ENCODE peak calls at places on chromosomes 11 and 22, in five cellular contexts. C is mucosa of descending colon, Z is upper lobe of right lung, H is WERI-Rb-1, I is tibial nerve. Y is an unnamed sample.

GRCh38 chr11:122808494-122808893 is 29.8 kb upstream of the CRTAM start:
- DNase-seq in C (no peak), Z (no peak), H (no peak), I (no peak), Y (peak; percentile 50)

GRCh38 chr11:103035656-103036434 is 56.1 kb downstream of the DCUN1D5 start:
- DNase-seq in C (no peak), Z (no peak), H (peak; percentile 36), I (peak; percentile 67), Y (peak; percentile 77)

GRCh38 chr11:17799147-17799546 is 64.6 kb downstream of the KCNC1 start:
- DNase-seq in C (no peak), Z (no peak), H (no peak), I (no peak), Y (no peak)

GRCh38 chr11:38019072-38019775 is 1421.2 kb upstream of the RAG2 start:
- DNase-seq in C (no peak), Z (no peak), H (peak; percentile 16), I (no peak), Y (peak; percentile 97)

GRCh38 chr11:132430352-132431091 is 1060.1 kb downstream of the NTM start:
- DNase-seq in C (no peak), Z (no peak), H (no peak), I (no peak), Y (no peak)

GRCh38 chr22:17990942-17991341 is 33.4 kb downstream of the MICAL3 start:
- DNase-seq in C (no peak), Z (no peak), H (no peak), I (no peak), Y (peak; percentile 52)

GRCh38 chr22:19823191-19823590 is 31.5 kb downstream of the GNB1L start:
- DNase-seq in C (no peak), Z (no peak), H (no peak), I (no peak), Y (no peak)

GRCh38 chr22:31093956-31094622 is 13.0 kb downstream of the SMTN start:
- DNase-seq in C (no peak), Z (no peak), H (no peak), I (no peak), Y (no peak)

GRCh38 chr22:24176040-24176439 is 5.2 kb upstream of the SUSD2 start:
- DNase-seq in C (no peak), Z (no peak), H (no peak), I (no peak), Y (no peak)

GRCh38 chr11:103826856-103827255 is 209.6 kb upstream of the DDI1 start:
- DNase-seq in C (no peak), Z (no peak), H (no peak), I (no peak), Y (no peak)

GRCh38 chr11:1199689-1200610 is 22.9 kb upstream of the MUC5B start:
- DNase-seq in C (peak; percentile 41), Z (peak; percentile 60), H (peak; percentile 6), I (no peak), Y (no peak)

GRCh38 chr11:18046116-18046777 is at the start of gene TPH1:
- DNase-seq in C (peak; percentile 68), Z (peak; percentile 79), H (no peak), I (no peak), Y (peak; percentile 60)

GRCh38 chr11:17014774-17015638 is 792 bp upstream of the PLEKHA7 start:
- DNase-seq in C (peak; percentile 61), Z (no peak), H (peak; percentile 60), I (peak; percentile 14), Y (peak; percentile 89)

GRCh38 chr11:65113361-65113756 is 1.7 kb downstream of the TM7SF2 start:
- DNase-seq in C (no peak), Z (no peak), H (no peak), I (no peak), Y (no peak)

GRCh38 chr11:86717817-86718501 is 45.5 kb upstream of the ME3 start:
- DNase-seq in C (no peak), Z (no peak), H (no peak), I (no peak), Y (no peak)

GRCh38 chr22:22030493-22031182 is 48.1 kb upstream of the TOP3B start:
- DNase-seq in C (no peak), Z (no peak), H (peak; percentile 51), I (peak; percentile 33), Y (peak; percentile 14)

GRCh38 chr11:102244681-102245409 is 72.4 kb upstream of the BIRC3 start:
- DNase-seq in C (no peak), Z (no peak), H (no peak), I (no peak), Y (peak; percentile 94)

GRCh38 chr11:124415356-124415923 is 9.2 kb downstream of the OR8B4 start:
- DNase-seq in C (no peak), Z (no peak), H (no peak), I (no peak), Y (peak; percentile 62)

GRCh38 chr11:65414776-65415498 is 7.7 kb upstream of the NEAT1 start:
- DNase-seq in C (peak; percentile 25), Z (peak; percentile 41), H (no peak), I (no peak), Y (peak; percentile 30)

GRCh38 chr11:131037873-131038272 is 121.6 kb upstream of the SNX19 start:
- DNase-seq in C (no peak), Z (no peak), H (peak; percentile 60), I (no peak), Y (no peak)

GRCh38 chr11:78313898-78314297 is 103.7 kb downstream of the GAB2 start:
- DNase-seq in C (no peak), Z (peak; percentile 34), H (no peak), I (no peak), Y (peak; percentile 16)

GRCh38 chr11:65551572-65552398 is 6.4 kb downstream of the LTBP3 start:
- DNase-seq in C (peak; percentile 94), Z (peak; percentile 88), H (peak; percentile 83), I (no peak), Y (peak; percentile 54)

GRCh38 chr11:41499429-41499828 is 40.0 kb upstream of the LRRC4C start:
- DNase-seq in C (no peak), Z (no peak), H (no peak), I (no peak), Y (no peak)

GRCh38 chr11:97610854-97611253 is 1221.0 kb downstream of the JRKL start:
- DNase-seq in C (no peak), Z (no peak), H (no peak), I (no peak), Y (no peak)

GRCh38 chr11:36512016-36512415 is 1.9 kb upstream of the TRAF6 start:
- DNase-seq in C (no peak), Z (no peak), H (no peak), I (no peak), Y (peak; percentile 48)

GRCh38 chr11:94771951-94772350 is 3.8 kb downstream of the AMOTL1 start:
- DNase-seq in C (no peak), Z (no peak), H (no peak), I (no peak), Y (no peak)

GRCh38 chr11:20688761-20689160 is 19.4 kb downstream of the NELL1 start:
- DNase-seq in C (no peak), Z (no peak), H (no peak), I (no peak), Y (no peak)

GRCh38 chr11:121889168-121889567 is 226.8 kb downstream of the BLID start:
- DNase-seq in C (no peak), Z (no peak), H (no peak), I (no peak), Y (peak; percentile 28)

GRCh38 chr22:32175751-32176644 is 16.9 kb upstream of the C22orf42 start:
- DNase-seq in C (no peak), Z (no peak), H (peak; percentile 12), I (no peak), Y (no peak)

GRCh38 chr11:106333678-106334077 is 256.2 kb downstream of the AASDHPPT start:
- DNase-seq in C (no peak), Z (no peak), H (no peak), I (no peak), Y (no peak)

GRCh38 chr11:124899376-124900145 is 1.9 kb upstream of the ROBO4 start:
- DNase-seq in C (no peak), Z (no peak), H (peak; percentile 84), I (peak; percentile 2), Y (no peak)

GRCh38 chr11:86696004-86696403 is 23.6 kb upstream of the ME3 start:
- DNase-seq in C (no peak), Z (no peak), H (no peak), I (no peak), Y (peak; percentile 94)

GRCh38 chr11:35105319-35106063 is 33.5 kb upstream of the CD44 start:
- DNase-seq in C (no peak), Z (no peak), H (no peak), I (no peak), Y (no peak)
- TF ChIP-seq CTCF in C (no peak), Z (no peak), H (no peak), I (no peak), Y (no peak)

GRCh38 chr22:45073064-45073463 is 63.3 kb upstream of the PHF21B start:
- DNase-seq in C (no peak), Z (no peak), H (no peak), I (no peak), Y (peak; percentile 29)

GRCh38 chr22:45072322-45072903 is 62.6 kb upstream of the PHF21B start:
- DNase-seq in C (no peak), Z (no peak), H (no peak), I (no peak), Y (peak; percentile 93)

GRCh38 chr22:45069925-45070324 is 60.1 kb upstream of the PHF21B start:
- DNase-seq in C (no peak), Z (no peak), H (no peak), I (no peak), Y (peak; percentile 72)

GRCh38 chr22:45067731-45068130 is 57.9 kb upstream of the PHF21B start:
- DNase-seq in C (no peak), Z (no peak), H (no peak), I (no peak), Y (no peak)

DNA sequence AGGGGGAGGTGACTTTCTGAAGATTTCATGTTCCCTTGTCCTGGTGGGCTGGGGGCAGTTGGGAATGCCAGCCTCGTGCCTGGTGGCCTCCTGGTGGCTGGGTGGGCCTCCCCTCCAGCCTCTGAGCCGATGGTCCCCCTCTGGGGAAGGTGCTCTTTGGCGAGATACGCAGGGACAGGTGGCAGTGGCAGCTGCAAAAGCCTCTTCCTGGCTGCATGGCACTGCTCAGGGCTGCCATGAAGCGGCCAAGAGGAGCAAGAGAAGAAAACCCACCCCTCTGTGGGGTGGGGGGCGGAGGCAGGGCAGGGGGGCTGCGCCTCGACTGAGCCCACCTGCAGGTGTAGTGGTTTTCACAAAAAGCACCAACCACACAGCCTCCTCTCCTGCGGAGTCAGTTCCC is 61.8 kb upstream of the PHF21B start:
- DNase-seq in C (no peak), Z (no peak), H (no peak), I (no peak), Y (no peak)
- H3K4me3 ChIP-seq in C (no peak overlapping the region), Z (no peak overlapping the region), H (no peak overlapping the region), I (no peak overlapping the region), Y (no peak overlapping the region)

GRCh38 chr22:35380537-35381423 is at the start of gene HMOX1:
- DNase-seq in C (peak; percentile 94), Z (peak; percentile 98), H (peak; percentile 69), I (peak; percentile 90), Y (peak; percentile 85)
- TF ChIP-seq CTCF in C (no peak), Z (peak; percentile 24), H (peak; percentile 19), I (peak; percentile 41), Y (no peak)

GRCh38 chr11:107898270-107898669 is 30.0 kb upstream of the RAB39A start:
- DNase-seq in C (no peak), Z (no peak), H (peak; percentile 28), I (no peak), Y (peak; percentile 66)
- H3K4me3 ChIP-seq in C (no peak overlapping the region), Z (no peak overlapping the region), H (no peak overlapping the region), I (no peak overlapping the region), Y (no peak overlapping the region)

Y was measured in epithelial cell of esophagus.